ENCODE peak calls at places on chromosomes 5 and 9, in ten cellular contexts. K is germinal center; V is amygdala; H is myocyte; Q is hepatic stellate cell; R is ELR; A is stimulated activated CD4-positive, alpha-beta T cell treated with anti-CD3 and anti-CD28 coated beads, Interleukin-2, amount 100 ng/mL, for 24 hours; B is head of caudate nucleus; F is activated T-helper 9 cell treated with anti-CD3 and anti-CD28 coated beads, Interleukin-2, amount 50 U/mL, for 16 hours; N is cardiac muscle cell. W is an unnamed sample.

GRCh38 chr5:42951169-42951846 is 88.8 kb downstream of the ANXA2R start:
- DNase-seq in R (no peak), H (no peak), N (peak; percentile 56), B (peak; percentile 10), V (no peak), Q (peak; percentile 32), F (peak; percentile 58), K (peak; percentile 41), A (peak; percentile 75), W (no peak)

GRCh38 chr9:70043285-70043684 is 363 bp upstream of the MAMDC2 start:
- DNase-seq in B (no peak), N (no peak), K (no peak), R (no peak), H (no peak), V (no peak), F (no peak), Q (no peak), A (no peak), W (no peak)

GRCh38 chr5:138372653-138373052 is 20.2 kb downstream of the KDM3B start:
- DNase-seq in B (no peak), R (no peak), V (no peak), H (no peak), F (no peak), Q (no peak), N (no peak), K (no peak), A (no peak), W (no peak)

GRCh38 chr9:121709798-121710197 is 58.4 kb downstream of the DAB2IP start:
- DNase-seq in F (no peak), K (no peak), N (no peak), A (no peak), V (no peak), H (no peak), Q (no peak), B (no peak), R (no peak), W (no peak)

GRCh38 chr5:143311428-143311827 is 92.1 kb downstream of the NR3C1 start:
- DNase-seq in H (no peak), K (no peak), A (no peak), B (no peak), F (no peak), Q (peak; percentile 4), N (peak; percentile 62), R (peak; percentile 95), V (no peak), W (peak; percentile 56)

GRCh38 chr9:27683181-27683580 is 109.9 kb upstream of the C9orf72 start:
- DNase-seq in N (no peak), R (no peak), Q (no peak), K (no peak), H (no peak), A (no peak), F (no peak), B (no peak), V (no peak), W (no peak)

GRCh38 chr5:61732796-61733195 is 400.7 kb downstream of the ZSWIM6 start:
- DNase-seq in Q (no peak), B (no peak), V (no peak), H (peak; percentile 20), N (no peak), F (no peak), R (no peak), A (no peak), K (no peak), W (no peak)

GRCh38 chr9:123426406-123426805 is 70.4 kb downstream of the CRB2 start:
- DNase-seq in Q (no peak), B (no peak), F (no peak), V (no peak), K (peak; percentile 23), H (no peak), N (no peak), R (no peak), A (no peak), W (no peak)

GRCh38 chr9:2231831-2232230 is 216.7 kb downstream of the SMARCA2 start:
- DNase-seq in V (no peak), K (no peak), A (no peak), R (no peak), F (no peak), B (no peak), N (peak; percentile 83), Q (no peak), H (peak; percentile 66), W (peak; percentile 34)

GRCh38 chr5:91848453-91848852 is 465.3 kb upstream of the ARRDC3 start:
- DNase-seq in B (no peak), K (no peak), H (peak; percentile 40), A (no peak), F (no peak), R (peak; percentile 81), V (no peak), N (peak; percentile 45), Q (no peak), W (peak; percentile 79)

GRCh38 chr5:173618927-173619519 is 2.6 kb upstream of the BOD1 start:
- DNase-seq in N (peak; percentile 68), H (peak; percentile 73), R (peak; percentile 73), A (peak; percentile 17), Q (peak; percentile 64), F (no peak), B (peak; percentile 63), V (no peak), K (peak; percentile 65), W (peak; percentile 16)

GRCh38 chr9:130606887-130607582 is 27.7 kb downstream of the FUBP3 start:
- DNase-seq in B (no peak), N (peak; percentile 21), V (no peak), A (no peak), R (peak; percentile 37), H (no peak), Q (no peak), K (no peak), F (no peak), W (no peak)

GRCh38 chr5:151896041-151896691 is 28.5 kb downstream of the GLRA1 start:
- DNase-seq in N (peak; percentile 84), R (peak; percentile 74), V (no peak), B (no peak), H (peak; percentile 71), F (no peak), K (no peak), A (no peak), Q (peak; percentile 4), W (peak; percentile 3)

GRCh38 chr5:58094031-58094430 is 365.9 kb downstream of the PLK2 start:
- DNase-seq in F (no peak), N (no peak), Q (no peak), K (no peak), B (no peak), A (peak; percentile 2), R (peak; percentile 94), H (no peak), V (no peak), W (no peak)

GRCh38 chr5:138748630-138749081 is 4.6 kb upstream of the CTNNA1 start:
- DNase-seq in A (no peak), H (no peak), B (no peak), Q (no peak), K (no peak), V (no peak), F (no peak), N (peak; percentile 48), R (peak; percentile 27), W (no peak)

GRCh38 chr9:21392270-21392669 is 7.1 kb upstream of the IFNA2 start:
- DNase-seq in K (peak; percentile 26), F (no peak), Q (no peak), H (no peak), V (no peak), A (no peak), B (no peak), N (peak; percentile 19), R (peak; percentile 67), W (no peak)

GRCh38 chr9:134325096-134325812 is 1.0 kb upstream of the RXRA start:
- DNase-seq in F (no peak), N (peak; percentile 50), V (no peak), Q (peak; percentile 83), B (no peak), R (peak; percentile 65), A (peak; percentile 26), K (peak; percentile 24), H (peak; percentile 63), W (no peak)

GRCh38 chr5:75274486-75274885 is 37.8 kb upstream of the ANKRD31 start:
- DNase-seq in R (no peak), A (no peak), V (no peak), H (no peak), F (no peak), K (no peak), B (no peak), N (no peak), Q (no peak), W (no peak)

GRCh38 chr5:154205441-154206117 is 15.0 kb downstream of the GALNT10 start:
- DNase-seq in A (no peak), H (no peak), N (peak; percentile 55), Q (no peak), K (no peak), B (no peak), F (no peak), V (no peak), R (peak; percentile 60), W (peak; percentile 23)

GRCh38 chr5:169895876-169896275 is 84.4 kb downstream of the INSYN2B start:
- DNase-seq in H (no peak), Q (no peak), N (peak; percentile 74), R (no peak), A (no peak), V (peak; percentile 50), F (no peak), B (peak; percentile 84), K (no peak), W (no peak)

GRCh38 chr9:113223963-113224362 is 2.6 kb downstream of the SLC31A1 start:
- DNase-seq in B (no peak), H (no peak), F (no peak), Q (peak; percentile 26), K (no peak), N (peak; percentile 67), V (no peak), A (no peak), R (peak; percentile 83), W (peak; percentile 16)

GRCh38 chr9:88777498-88778312 is 213.6 kb upstream of the S1PR3 start:
- DNase-seq in A (no peak), V (no peak), F (no peak), K (no peak), R (peak; percentile 81), B (no peak), N (peak; percentile 87), Q (peak; percentile 37), H (no peak), W (no peak)

GRCh38 chr5:74957029-74957781 is 91.0 kb upstream of the FAM169A start:
- DNase-seq in A (no peak), R (no peak), Q (no peak), F (no peak), K (no peak), V (no peak), B (no peak), N (no peak), H (no peak), W (no peak)

GRCh38 chr5:109645591-109646236 is 44.0 kb upstream of the MAN2A1 start:
- DNase-seq in K (no peak), N (no peak), B (peak; percentile 49), F (no peak), A (no peak), V (no peak), R (no peak), Q (no peak), H (peak; percentile 96), W (no peak)

GRCh38 chr5:14685757-14686156 is 21.2 kb downstream of the OTULIN start:
- DNase-seq in Q (peak; percentile 60), K (peak; percentile 74), N (peak; percentile 70), B (peak; percentile 66), A (peak; percentile 42), V (no peak), R (peak; percentile 76), H (peak; percentile 64), F (peak; percentile 31), W (no peak)

W was measured in AG09309.